ENCODE peak calls at places on chromosomes 4 and X, in four cellular contexts. H, M, A and G are unnamed samples.

GRCh38 chr4:74631988-74632387 is 162.3 kb downstream of the BTC start:
- DNase-seq in H (no peak), M (no peak), A (no peak), G (no peak)

GRCh38 chr4:3449047-3449573 is 7.3 kb downstream of the HGFAC start:
- DNase-seq in H (no peak), M (no peak), A (no peak), G (no peak)

GRCh38 chr4:152421576-152421975 is 114.3 kb downstream of the FBXW7 start:
- DNase-seq in H (no peak), M (no peak), A (no peak), G (no peak)

GRCh38 chr4:83217721-83218522 is 66.7 kb downstream of the COQ2 start:
- DNase-seq in H (peak; percentile 6), M (no peak), A (no peak), G (no peak)

GRCh38 chr4:105972946-105973621 is 77.8 kb downstream of the NPNT start:
- DNase-seq in H (no peak), M (no peak), A (no peak), G (no peak)

GRCh38 chr4:71050809-71051208 is 57.4 kb downstream of the DCK start:
- DNase-seq in H (no peak), M (no peak), A (no peak), G (no peak)

GRCh38 chr4:138897818-138898226 is 117.8 kb upstream of the NOCT start:
- DNase-seq in H (no peak), M (peak; percentile 87), A (no peak), G (no peak)

GRCh38 chr4:61545902-61546498 is 345.9 kb downstream of the ADGRL3 start:
- DNase-seq in H (no peak), M (no peak), A (no peak), G (no peak)

GRCh38 chrX:41180194-41180902 is 95.1 kb downstream of the USP9X start:
- DNase-seq in H (peak; percentile 39), M (peak; percentile 75), A (no peak), G (peak; percentile 47)

GRCh38 chr4:8261851-8262535 is 7.6 kb upstream of the HTRA3 start:
- DNase-seq in H (no peak), M (no peak), A (no peak), G (no peak)

GRCh38 chr4:178414042-178414441 is 971.8 kb upstream of the AGA start:
- DNase-seq in H (no peak), M (no peak), A (no peak), G (no peak)

GRCh38 chrX:2677764-2678163 is 13.3 kb upstream of the CD99 start:
- DNase-seq in H (peak; percentile 67), M (peak; percentile 99), A (peak; percentile 79), G (peak; percentile 98)